ENCODE peak calls at places on chromosomes 12 and 14, in ten cellular contexts. E is naive B cell; B is activated CD8-positive, alpha-beta T cell treated with anti-CD3 and anti-CD28 coated beads for 36 hours; K is foreskin keratinocyte; M is activated T-cell treated with anti-CD3 and anti-CD28 coated beads, Interleukin-2, amount 50 U/mL, for 72 hours; I is HCT116; R is GM23338; N is sciatic nerve; Q is A549; C is SK-N-SH treated with all-trans-retinoic acid at 6 μM for 48 hours. Z is an unnamed sample.

GRCh38 chr12:122732170-122732569 is 1.5 kb upstream of the HCAR1 start:
- ATAC-seq in I (no peak), B (no peak), E (peak; percentile 50), R (no peak), Q (no peak), C (no peak), M (peak; percentile 12), N (no peak), K (no peak), Z (no peak)

GRCh38 chr12:1502856-1503255 is 91.5 kb downstream of the FBXL14 start:
- ATAC-seq in B (no peak), Q (peak; percentile 64), K (peak; percentile 40), E (no peak), C (peak; percentile 27), R (peak; percentile 12), M (no peak), N (peak; percentile 57), I (peak; percentile 38), Z (no peak)

GRCh38 chr12:89477633-89478279 is 46.8 kb downstream of the GALNT4 start:
- ATAC-seq in E (no peak), R (no peak), C (no peak), B (no peak), N (no peak), M (no peak), K (no peak), Q (no peak), I (no peak), Z (no peak)

GRCh38 chr12:9103050-9103854 is 12.5 kb downstream of the A2M start:
- ATAC-seq in R (no peak), B (peak; percentile 83), Q (no peak), C (no peak), M (peak; percentile 98), K (peak; percentile 37), I (no peak), E (no peak), N (no peak), Z (no peak)

GRCh38 chr14:63192085-63192484 is 12.2 kb upstream of the RHOJ start:
- ATAC-seq in K (peak; percentile 74), B (no peak), N (no peak), M (no peak), E (no peak), I (no peak), R (no peak), C (no peak), Q (no peak), Z (peak; percentile 39)

GRCh38 chr12:57626111-57626928 is 6.7 kb downstream of the B4GALNT1 start:
- ATAC-seq in C (no peak), N (no peak), E (no peak), Q (no peak), B (no peak), R (no peak), K (no peak), I (no peak), M (no peak), Z (no peak)

GRCh38 chr12:3381059-3382047 is 109.7 kb upstream of the PRMT8 start:
- ATAC-seq in K (no peak), M (no peak), Q (no peak), I (no peak), R (no peak), B (no peak), N (peak; percentile 94), E (no peak), C (no peak), Z (peak; percentile 60)

GRCh38 chr14:92484132-92484823 is 29.3 kb upstream of the RIN3 start:
- ATAC-seq in I (no peak), N (no peak), M (no peak), R (no peak), C (no peak), K (no peak), B (no peak), E (no peak), Q (no peak), Z (no peak)

GRCh38 chr12:132178314-132178713 is 34.1 kb downstream of the NOC4L start:
- ATAC-seq in E (no peak), I (no peak), Q (no peak), R (no peak), M (no peak), K (no peak), C (no peak), B (peak; percentile 55), N (no peak), Z (no peak)

GRCh38 chr12:109678732-109679131 is 34.9 kb upstream of the FAM222A start:
- ATAC-seq in Q (no peak), M (no peak), E (no peak), K (no peak), C (no peak), B (no peak), I (no peak), N (no peak), R (no peak), Z (no peak)

GRCh38 chr14:70188608-70189540 is at the start of gene SLC8A3:
- ATAC-seq in K (peak; percentile 58), I (no peak), R (peak; percentile 63), E (peak; percentile 27), B (peak; percentile 40), N (no peak), Q (peak; percentile 76), C (peak; percentile 70), M (peak; percentile 56), Z (no peak)

GRCh38 chr14:68519788-68520187 is 273.1 kb downstream of the ZFP36L1 start:
- ATAC-seq in I (no peak), B (no peak), R (no peak), C (no peak), M (no peak), N (no peak), K (no peak), E (peak; percentile 77), Q (no peak), Z (no peak)

GRCh38 chr12:54071942-54072341 is 18.3 kb downstream of the HOXC4 start:
- ATAC-seq in K (no peak), I (no peak), Q (no peak), M (no peak), N (no peak), C (no peak), B (no peak), E (no peak), R (no peak), Z (no peak)

GRCh38 chr14:104116544-104117340 is 21.6 kb upstream of the KIF26A start:
- ATAC-seq in I (peak; percentile 80), B (no peak), E (peak; percentile 23), Q (no peak), C (no peak), R (peak; percentile 54), N (no peak), M (peak; percentile 69), K (peak; percentile 59), Z (no peak)

GRCh38 chr12:65958456-65958855 is 134.2 kb downstream of the HMGA2 start:
- ATAC-seq in K (peak; percentile 54), Q (no peak), R (no peak), I (no peak), N (no peak), M (no peak), E (no peak), B (no peak), C (peak; percentile 35), Z (no peak)

Z was measured in gastroesophageal sphincter.